ENCODE peak calls at places on chromosomes 5 and 9, in seven cellular contexts. L is SJSA1; P is testis; H is body of pancreas; Q is right lobe of liver; J is CD8-positive, alpha-beta memory T cell; G is IMR-90. T is an unnamed sample.

GRCh38 chr5:35920890-35921289 is 17.5 kb downstream of the CAPSL start:
- DNase-seq in L (no peak), P (no peak), H (no peak), Q (no peak), J (no peak), G (no peak), T (no peak)

GRCh38 chr9:12863624-12864023 is 88.8 kb downstream of the LURAP1L start:
- DNase-seq in L (no peak), P (no peak), H (no peak), Q (no peak), J (no peak), G (no peak), T (no peak)

GRCh38 chr9:128684325-128685021 is 4.5 kb upstream of the SET start:
- DNase-seq in L (no peak), P (peak; percentile 71), H (peak; percentile 94), Q (peak; percentile 88), J (peak; percentile 82), G (peak; percentile 76), T (peak; percentile 95)

GRCh38 chr5:127203818-127204217 is 86.8 kb upstream of the MEGF10 start:
- DNase-seq in L (no peak), P (no peak), H (no peak), Q (no peak), J (no peak), G (peak; percentile 39), T (no peak)

GRCh38 chr5:92309336-92309991 is 926.3 kb upstream of the ARRDC3 start:
- DNase-seq in L (no peak), P (no peak), H (no peak), Q (no peak), J (no peak), G (peak; percentile 59), T (no peak)

GRCh38 chr5:170293273-170293672 is 4.3 kb downstream of the LCP2 start:
- DNase-seq in L (no peak), P (no peak), H (peak; percentile 68), Q (peak; percentile 58), J (peak; percentile 78), G (no peak), T (peak; percentile 59)

GRCh38 chr5:17094830-17095229 is 122.6 kb upstream of the BASP1 start:
- DNase-seq in L (no peak), P (no peak), H (no peak), Q (no peak), J (no peak), G (peak; percentile 28), T (no peak)

GRCh38 chr5:139950436-139950835 is 92.7 kb downstream of the NRG2 start:
- DNase-seq in L (no peak), P (no peak), H (no peak), Q (no peak), J (no peak), G (no peak), T (no peak)

DNA sequence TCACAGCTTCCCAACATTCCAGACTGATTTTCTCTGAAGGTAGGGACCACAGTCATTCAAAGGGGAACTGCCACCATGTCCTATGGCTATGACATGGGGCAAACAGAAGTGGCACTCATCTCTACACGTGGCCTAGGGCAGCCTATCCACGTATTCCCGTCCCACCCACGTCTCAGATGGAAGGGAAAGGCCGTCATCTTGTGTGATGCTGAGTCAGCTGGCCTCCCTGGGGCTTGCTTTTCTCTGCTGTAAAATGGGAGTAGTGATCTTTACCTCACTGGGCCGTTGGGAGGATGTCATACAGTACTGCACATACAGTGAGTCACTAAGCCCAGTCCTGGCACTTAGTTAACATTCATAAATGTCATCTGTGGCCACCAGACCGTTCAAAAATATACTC is 72.3 kb downstream of the RAPGEF1 start:
- DNase-seq in L (no peak), P (no peak), H (no peak), Q (no peak), J (peak; percentile 77), G (no peak), T (no peak)
- H3K4me1 ChIP-seq in L (peaks cover 26% of the 10 kb centered on the region), P (peaks cover 22% of the 10 kb centered on the region), H (peaks cover 36% of the 10 kb centered on the region), Q (peaks cover 4% of the 10 kb centered on the region), J (peaks cover 79% of the 10 kb centered on the region), G (peaks cover 19% of the 10 kb centered on the region), T (peaks cover 9% of the 10 kb centered on the region)

GRCh38 chr5:153756540-153756939 is 266.1 kb downstream of the GRIA1 start:
- DNase-seq in L (no peak), P (no peak), H (no peak), Q (no peak), J (no peak), G (peak; percentile 6), T (no peak)
- H3K4me1 ChIP-seq in L (no peaks in the 10 kb centered on the region), P (no peaks in the 10 kb centered on the region), H (no peaks in the 10 kb centered on the region), Q (no peaks in the 10 kb centered on the region), J (no peaks in the 10 kb centered on the region), G (no peaks in the 10 kb centered on the region), T (no peaks in the 10 kb centered on the region)

GRCh38 chr5:150489358-150490295 is 18.3 kb upstream of the NDST1 start:
- DNase-seq in L (no peak), P (no peak), H (no peak), Q (no peak), J (no peak), G (peak; percentile 71), T (no peak)

GRCh38 chr5:150490296-150490669 is 17.6 kb upstream of the NDST1 start:
- DNase-seq in L (no peak), P (no peak), H (no peak), Q (no peak), J (no peak), G (no peak), T (no peak)

GRCh38 chr5:150492621-150493020 is 15.3 kb upstream of the NDST1 start:
- DNase-seq in L (peak; percentile 71), P (no peak), H (no peak), Q (no peak), J (no peak), G (peak; percentile 87), T (no peak)

GRCh38 chr5:150490754-150491153 is 17.2 kb upstream of the NDST1 start:
- DNase-seq in L (no peak), P (no peak), H (no peak), Q (no peak), J (no peak), G (peak; percentile 67), T (no peak)

GRCh38 chr5:150491876-150492275 is 16.1 kb upstream of the NDST1 start:
- DNase-seq in L (no peak), P (no peak), H (no peak), Q (no peak), J (no peak), G (no peak), T (no peak)
- H3K4me1 ChIP-seq in L (peaks cover 67% of the 10 kb centered on the region), P (peaks cover 64% of the 10 kb centered on the region), H (peaks cover 62% of the 10 kb centered on the region), Q (peaks cover 2% of the 10 kb centered on the region), J (peaks cover 2% of the 10 kb centered on the region), G (peaks cover 56% of the 10 kb centered on the region), T (peaks cover 22% of the 10 kb centered on the region)

GRCh38 chr9:133115604-133116345 is 5.3 kb downstream of the RALGDS start:
- DNase-seq in L (no peak), P (no peak), H (no peak), Q (peak; percentile 23), J (peak; percentile 67), G (peak; percentile 63), T (no peak)

GRCh38 chr9:133114886-133115603 is 6.0 kb downstream of the RALGDS start:
- DNase-seq in L (no peak), P (no peak), H (no peak), Q (peak; percentile 28), J (no peak), G (no peak), T (no peak)

GRCh38 chr9:133118179-133118520 is 2.9 kb downstream of the RALGDS start:
- DNase-seq in L (no peak), P (no peak), H (no peak), Q (no peak), J (no peak), G (no peak), T (no peak)

GRCh38 chr9:133117271-133118178 is 3.5 kb downstream of the RALGDS start:
- DNase-seq in L (no peak), P (peak; percentile 64), H (peak; percentile 85), Q (peak; percentile 52), J (no peak), G (no peak), T (no peak)

GRCh38 chr9:133116346-133117231 is 4.5 kb downstream of the RALGDS start:
- DNase-seq in L (no peak), P (no peak), H (no peak), Q (peak; percentile 23), J (no peak), G (no peak), T (peak; percentile 49)
- H3K4me1 ChIP-seq in L (peaks cover 9% of the 10 kb centered on the region), P (peaks cover 56% of the 10 kb centered on the region), H (peaks cover 80% of the 10 kb centered on the region), Q (peaks cover 11% of the 10 kb centered on the region), J (peaks cover 68% of the 10 kb centered on the region), G (peaks cover 37% of the 10 kb centered on the region), T (peaks cover 38% of the 10 kb centered on the region)

DNA sequence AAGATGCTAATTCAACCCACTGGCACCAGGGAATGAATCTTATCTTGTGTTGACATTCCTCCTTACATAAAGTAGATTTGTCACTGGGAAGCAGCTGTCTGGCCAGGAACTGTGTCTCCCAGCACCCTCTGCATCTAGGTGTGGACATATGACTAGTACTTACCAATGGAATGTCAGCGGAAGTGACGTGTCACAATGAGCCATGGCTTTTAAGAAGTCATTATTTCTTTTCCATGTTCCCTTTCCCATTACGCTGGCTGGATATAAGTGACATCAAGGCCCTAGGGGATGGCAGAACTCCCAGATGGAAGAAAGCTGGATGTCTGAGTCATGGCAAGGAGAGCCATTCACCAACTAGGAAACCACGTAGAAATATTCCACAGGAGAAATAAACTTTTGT is 84.7 kb upstream of the MAST4 start:
- DNase-seq in L (no peak), P (no peak), H (no peak), Q (no peak), J (no peak), G (no peak), T (no peak)
- H3K4me1 ChIP-seq in L (no peaks in the 10 kb centered on the region), P (no peaks in the 10 kb centered on the region), H (no peaks in the 10 kb centered on the region), Q (no peaks in the 10 kb centered on the region), J (no peaks in the 10 kb centered on the region), G (no peaks in the 10 kb centered on the region), T (no peaks in the 10 kb centered on the region)

GRCh38 chr9:136566553-136566895 is 20.7 kb upstream of the NOTCH1 start:
- DNase-seq in L (no peak), P (no peak), H (no peak), Q (no peak), J (no peak), G (no peak), T (no peak)
- H3K4me1 ChIP-seq in L (peaks cover 87% of the 10 kb centered on the region), P (peaks cover 56% of the 10 kb centered on the region), H (peaks cover 30% of the 10 kb centered on the region), Q (no peaks in the 10 kb centered on the region), J (no peaks in the 10 kb centered on the region), G (peaks cover 26% of the 10 kb centered on the region), T (no peaks in the 10 kb centered on the region)

DNA sequence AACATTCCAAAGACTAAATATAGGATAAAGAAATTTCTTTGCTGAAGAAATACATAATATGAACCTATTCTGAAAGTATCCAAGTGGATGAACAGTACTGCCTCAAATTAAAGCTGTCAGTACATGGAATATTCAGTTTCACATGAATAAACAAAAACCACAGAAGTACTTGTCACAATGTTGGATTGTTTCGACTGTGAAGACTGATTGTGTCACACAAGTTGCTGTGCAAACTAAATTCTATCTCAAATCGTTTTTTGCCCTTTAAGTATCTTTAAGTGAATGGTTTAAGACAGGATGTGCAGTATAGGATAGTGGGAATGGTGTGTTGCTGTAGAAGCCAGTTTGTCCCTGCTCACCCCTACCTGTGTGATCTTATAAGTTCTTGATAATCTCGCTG is 137.4 kb upstream of the OTULINL start:
- DNase-seq in L (no peak), P (no peak), H (no peak), Q (no peak), J (no peak), G (no peak), T (no peak)
- H3K4me1 ChIP-seq in L (peaks cover 80% of the 10 kb centered on the region), P (peaks cover 31% of the 10 kb centered on the region), H (no peaks in the 10 kb centered on the region), Q (no peaks in the 10 kb centered on the region), J (no peaks in the 10 kb centered on the region), G (peaks cover 49% of the 10 kb centered on the region), T (peaks cover 25% of the 10 kb centered on the region)